ENCODE peak calls at places on chromosomes 11 and 22, in four cellular contexts. S, X, T and P are unnamed samples. For H3K4me1, the result is how much of the 10 kb centered on the place peaks cover.

GRCh38 chr11:73204711-73205121 is 13.4 kb upstream of the P2RY2 start:
- DNase-seq in T (no peak), X (no peak), S (no peak), P (peak)

GRCh38 chr11:110763249-110764011 is 51.2 kb upstream of the ARHGAP20 start:
- DNase-seq in S (peak), X (no peak), T (no peak), P (no peak)

GRCh38 chr22:18056161-18056666 is 21.6 kb upstream of the PEX26 start:
- DNase-seq in S (no peak), T (no peak), X (no peak), P (no peak)

GRCh38 chr11:126494831-126495230 is 139.3 kb downstream of the ST3GAL4 start:
- DNase-seq in X (no peak), S (no peak), T (no peak), P (no peak)

GRCh38 chr11:125290263-125290662 is 125.7 kb downstream of the PKNOX2 start:
- DNase-seq in S (no peak), X (no peak), T (no peak), P (no peak)

GRCh38 chr11:95318459-95318858 is 87.5 kb upstream of the SESN3 start:
- DNase-seq in X (no peak), S (no peak), T (no peak), P (no peak)

GRCh38 chr11:80146231-80146630 is 705.4 kb upstream of the TENM4 start:
- DNase-seq in T (peak), S (no peak), X (no peak), P (no peak)

GRCh38 chr22:30116362-30117117 is 36.3 kb downstream of the HORMAD2 start:
- DNase-seq in S (no peak), T (no peak), X (no peak), P (no peak)

GRCh38 chr11:48107188-48107704 is 109.4 kb upstream of the OR4B1 start:
- DNase-seq in T (peak), S (no peak), X (no peak), P (no peak)

DNA sequence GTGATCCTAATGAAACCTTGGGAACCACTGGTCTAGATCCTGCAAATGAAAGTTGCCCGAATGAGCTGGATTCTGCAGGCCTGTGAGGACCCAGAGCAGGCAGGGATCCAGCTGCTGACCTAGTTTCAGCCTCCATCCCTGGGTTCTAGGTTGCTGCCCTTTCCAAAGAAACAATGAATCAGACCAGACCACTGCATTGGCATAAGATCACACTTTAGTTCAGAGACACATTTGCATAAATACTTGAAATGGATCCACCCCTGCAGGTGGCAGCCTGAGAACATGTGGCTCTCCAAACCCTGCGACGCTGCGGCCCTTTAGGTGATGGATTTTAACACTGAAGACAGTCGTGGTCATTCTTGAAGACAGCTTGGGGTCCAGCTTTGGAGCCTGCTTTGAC is 23.7 kb downstream of the ADAMTS8 start:
- DNase-seq in S (no peak), T (no peak), X (no peak), P (no peak)
- H3K27ac ChIP-seq in S (no peak), T (no peak), X (no peak), P (peak)

GRCh38 chr11:30150425-30150824 is 80.4 kb upstream of the FSHB start:
- DNase-seq in T (no peak), S (no peak), X (no peak), P (no peak)

GRCh38 chr11:30153008-30153407 is 77.8 kb upstream of the FSHB start:
- DNase-seq in T (no peak), X (no peak), S (no peak), P (no peak)

GRCh38 chr11:30149998-30150397 is 80.8 kb upstream of the FSHB start:
- DNase-seq in T (no peak), X (no peak), S (no peak), P (no peak)

DNA sequence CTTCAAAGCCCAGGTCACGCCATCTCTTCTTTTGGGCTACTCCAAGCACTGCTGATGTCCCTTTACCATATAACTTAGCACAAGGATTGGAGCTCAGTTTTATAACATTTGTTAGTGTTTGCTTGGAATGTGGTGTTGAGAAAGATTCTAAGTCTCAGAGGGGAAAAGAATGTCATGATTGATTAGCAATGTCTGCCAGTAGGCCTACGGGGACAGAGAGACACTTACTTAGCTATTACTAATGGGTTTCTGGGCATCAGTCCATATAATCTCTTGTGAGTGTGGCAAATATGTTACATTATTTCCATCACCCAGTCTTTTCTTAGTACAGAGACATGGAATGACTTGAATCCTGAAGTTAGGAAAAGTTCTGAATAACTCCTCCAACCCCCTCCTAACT is 75.4 kb upstream of the FSHB start:
- DNase-seq in T (no peak), X (no peak), S (no peak), P (no peak)
- H3K4me1 ChIP-seq in T (under half), X (under half), S (under half), P (under half)

GRCh38 chr11:12174145-12175143 is 64.1 kb downstream of the MICAL2 start:
- DNase-seq in S (no peak), T (no peak), X (no peak), P (no peak)

GRCh38 chr11:12172493-12173013 is 62.2 kb downstream of the MICAL2 start:
- DNase-seq in S (peak), T (no peak), X (no peak), P (peak)

GRCh38 chr11:12171921-12172320 is 61.5 kb downstream of the MICAL2 start:
- DNase-seq in X (no peak), T (no peak), S (no peak), P (no peak)

GRCh38 chr11:12170984-12171383 is 60.6 kb downstream of the MICAL2 start:
- DNase-seq in T (no peak), S (no peak), X (no peak), P (no peak)

GRCh38 chr11:12173111-12173510 is 62.7 kb downstream of the MICAL2 start:
- DNase-seq in S (no peak), X (no peak), T (no peak), P (no peak)
- H3K27ac ChIP-seq in S (no peak), X (no peak), T (peak), P (peak)

GRCh38 chr22:45577746-45578523 is 75.3 kb downstream of the FBLN1 start:
- DNase-seq in X (peak), T (peak), S (peak), P (peak)

GRCh38 chr22:45575173-45575572 is 72.5 kb downstream of the FBLN1 start:
- DNase-seq in X (no peak), S (no peak), T (no peak), P (no peak)

GRCh38 chr22:45575607-45576272 is 73.1 kb downstream of the FBLN1 start:
- DNase-seq in T (no peak), S (no peak), X (no peak), P (no peak)

GRCh38 chr22:45576730-45577464 is 74.2 kb downstream of the FBLN1 start:
- DNase-seq in S (no peak), X (no peak), T (no peak), P (no peak)

DNA sequence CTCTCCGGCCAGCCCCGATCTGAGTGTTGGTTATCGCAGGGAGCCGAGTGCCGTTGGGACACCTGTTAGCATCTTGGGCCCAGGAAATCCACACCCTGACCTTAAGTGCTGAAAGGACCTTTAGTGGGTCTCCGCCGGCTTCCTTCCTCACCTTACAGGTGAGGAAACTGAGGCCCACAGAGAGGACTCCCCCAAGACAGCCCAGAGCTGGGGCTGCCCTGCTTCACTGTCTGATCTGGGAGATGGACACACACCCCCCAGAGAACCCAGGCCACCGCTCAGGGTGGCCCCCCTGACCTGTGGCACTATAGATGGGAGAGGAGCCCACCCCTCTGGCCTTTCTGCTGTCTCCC is 73.6 kb downstream of the FBLN1 start:
- DNase-seq in T (no peak), S (no peak), X (no peak), P (no peak)
- H3K4me1 ChIP-seq in T (under half), S (under half), X (under half), P (under half)

GRCh38 chr11:86673872-86674750 is 1.7 kb upstream of the ME3 start:
- DNase-seq in S (no peak), T (no peak), X (no peak), P (no peak)

GRCh38 chr11:86670179-86670578 is 2.2 kb downstream of the ME3 start:
- DNase-seq in T (peak), X (no peak), S (no peak), P (no peak)

GRCh38 chr11:86673055-86673843 is 833 bp upstream of the ME3 start:
- DNase-seq in S (no peak), T (no peak), X (no peak), P (no peak)

GRCh38 chr11:86671386-86672006 is 920 bp downstream of the ME3 start:
- DNase-seq in X (peak), S (peak), T (peak), P (peak)

GRCh38 chr11:86672007-86672621 is at the start of gene ME3:
- DNase-seq in T (peak), S (peak), X (peak), P (peak)
- H3K27ac ChIP-seq in T (peak), S (peak), X (peak), P (peak)